ENCODE peak calls at places on chromosomes 6 and 20, in five cellular contexts. One of them, this sample, is unnamed.

GRCh38 chr6:115766745-115767462 is 293.8 kb downstream of the FRK start:
- DNase-seq in colonic mucosa: no peak
- DNase-seq in RWPE1: no peak
- DNase-seq in left lung: peak
- DNase-seq in CD8-positive, alpha-beta memory T cell: no peak
- DNase-seq in this sample: no peak

GRCh38 chr20:63750807-63751470 is 11.4 kb downstream of the SLC2A4RG start:
- DNase-seq in colonic mucosa: no peak
- DNase-seq in CD8-positive, alpha-beta memory T cell: peak
- DNase-seq in left lung: peak
- DNase-seq in RWPE1: no peak
- DNase-seq in this sample: no peak

GRCh38 chr6:148203970-148204369 is 138.7 kb upstream of the SASH1 start:
- DNase-seq in CD8-positive, alpha-beta memory T cell: peak
- DNase-seq in left lung: no peak
- DNase-seq in colonic mucosa: no peak
- DNase-seq in RWPE1: no peak
- DNase-seq in this sample: no peak

GRCh38 chr6:34146021-34146782 is at the start of gene GRM4:
- DNase-seq in colonic mucosa: no peak
- DNase-seq in RWPE1: no peak
- DNase-seq in CD8-positive, alpha-beta memory T cell: no peak
- DNase-seq in left lung: no peak
- DNase-seq in this sample: no peak

GRCh38 chr6:170176621-170177382 is 114.1 kb downstream of the DLL1 start:
- DNase-seq in colonic mucosa: peak
- DNase-seq in CD8-positive, alpha-beta memory T cell: no peak
- DNase-seq in RWPE1: peak
- DNase-seq in left lung: peak
- DNase-seq in this sample: no peak

GRCh38 chr6:139801571-139802321 is 427.3 kb upstream of the CITED2 start:
- DNase-seq in left lung: no peak
- DNase-seq in CD8-positive, alpha-beta memory T cell: no peak
- DNase-seq in RWPE1: no peak
- DNase-seq in colonic mucosa: no peak
- DNase-seq in this sample: no peak

GRCh38 chr6:137056121-137056880 is 11.5 kb upstream of the IL20RA start:
- DNase-seq in colonic mucosa: no peak
- DNase-seq in left lung: no peak
- DNase-seq in CD8-positive, alpha-beta memory T cell: no peak
- DNase-seq in RWPE1: peak
- DNase-seq in this sample: no peak

GRCh38 chr6:44237813-44238433 is 9.0 kb upstream of the HSP90AB1 start:
- DNase-seq in left lung: peak
- DNase-seq in CD8-positive, alpha-beta memory T cell: peak
- DNase-seq in RWPE1: no peak
- DNase-seq in colonic mucosa: peak
- DNase-seq in this sample: peak

GRCh38 chr6:90538651-90539050 is 48.2 kb downstream of the MAP3K7 start:
- DNase-seq in CD8-positive, alpha-beta memory T cell: no peak
- DNase-seq in RWPE1: no peak
- DNase-seq in left lung: no peak
- DNase-seq in colonic mucosa: peak
- DNase-seq in this sample: no peak

GRCh38 chr6:15017251-15017650 is 228.6 kb upstream of the JARID2 start:
- DNase-seq in CD8-positive, alpha-beta memory T cell: no peak
- DNase-seq in colonic mucosa: no peak
- DNase-seq in left lung: no peak
- DNase-seq in RWPE1: no peak
- DNase-seq in this sample: no peak

GRCh38 chr20:23452776-23453175 is at the start of gene CST11:
- DNase-seq in colonic mucosa: no peak
- DNase-seq in CD8-positive, alpha-beta memory T cell: no peak
- DNase-seq in RWPE1: no peak
- DNase-seq in left lung: no peak
- DNase-seq in this sample: no peak

GRCh38 chr20:23449400-23449799 is 3.3 kb downstream of the CST11 start:
- DNase-seq in colonic mucosa: no peak
- DNase-seq in CD8-positive, alpha-beta memory T cell: no peak
- DNase-seq in RWPE1: no peak
- DNase-seq in left lung: no peak
- DNase-seq in this sample: no peak

GRCh38 chr20:23453944-23454543 is 1.4 kb upstream of the CST11 start:
- DNase-seq in CD8-positive, alpha-beta memory T cell: no peak
- DNase-seq in RWPE1: no peak
- DNase-seq in left lung: no peak
- DNase-seq in colonic mucosa: no peak
- DNase-seq in this sample: no peak

GRCh38 chr20:23450877-23451276 is 1.8 kb downstream of the CST11 start:
- DNase-seq in CD8-positive, alpha-beta memory T cell: no peak
- DNase-seq in colonic mucosa: no peak
- DNase-seq in left lung: no peak
- DNase-seq in RWPE1: no peak
- DNase-seq in this sample: no peak

GRCh38 chr20:23451956-23452487 is 654 bp downstream of the CST11 start:
- DNase-seq in CD8-positive, alpha-beta memory T cell: no peak
- DNase-seq in colonic mucosa: no peak
- DNase-seq in RWPE1: no peak
- DNase-seq in left lung: no peak
- DNase-seq in this sample: no peak
- H3K27ac ChIP-seq in CD8-positive, alpha-beta memory T cell: no peak
- H3K27ac ChIP-seq in colonic mucosa: no peak
- H3K27ac ChIP-seq in RWPE1: no peak
- H3K27ac ChIP-seq in left lung: no peak
- H3K27ac ChIP-seq in this sample: no peak

GRCh38 chr6:32163559-32164258 is 686 bp upstream of the EGFL8 start:
- DNase-seq in RWPE1: no peak
- DNase-seq in colonic mucosa: no peak
- DNase-seq in CD8-positive, alpha-beta memory T cell: no peak
- DNase-seq in left lung: peak
- DNase-seq in this sample: no peak
- H3K27ac ChIP-seq in RWPE1: peak
- H3K27ac ChIP-seq in colonic mucosa: no peak
- H3K27ac ChIP-seq in CD8-positive, alpha-beta memory T cell: no peak
- H3K27ac ChIP-seq in left lung: peak
- H3K27ac ChIP-seq in this sample: peak

GRCh38 chr6:25899580-25900408 is 25.8 kb upstream of the SLC17A3 start:
- DNase-seq in left lung: no peak
- DNase-seq in RWPE1: no peak
- DNase-seq in CD8-positive, alpha-beta memory T cell: no peak
- DNase-seq in colonic mucosa: no peak
- DNase-seq in this sample: no peak
- H3K27ac ChIP-seq in left lung: no peak
- H3K27ac ChIP-seq in RWPE1: no peak
- H3K27ac ChIP-seq in CD8-positive, alpha-beta memory T cell: no peak
- H3K27ac ChIP-seq in colonic mucosa: no peak
- H3K27ac ChIP-seq in this sample: no peak

GRCh38 chr20:10558635-10559187 is 115.1 kb downstream of the JAG1 start:
- DNase-seq in RWPE1: peak
- DNase-seq in colonic mucosa: no peak
- DNase-seq in CD8-positive, alpha-beta memory T cell: peak
- DNase-seq in left lung: no peak
- DNase-seq in this sample: no peak
- H3K27ac ChIP-seq in RWPE1: no peak
- H3K27ac ChIP-seq in colonic mucosa: no peak
- H3K27ac ChIP-seq in CD8-positive, alpha-beta memory T cell: no peak
- H3K27ac ChIP-seq in left lung: no peak
- H3K27ac ChIP-seq in this sample: no peak

This sample was measured in right atrium auricular region.